ENCODE peak calls at places on chromosomes 4 and X, in six cellular contexts. P is A549, K is endothelial cell of umbilical vein, T is K562, G is GM12878, Q is HepG2. W is an unnamed sample.

GRCh38 chr4:23999714-24000113 is 109.9 kb upstream of the PPARGC1A start:
- DNase-seq in Q (no peak), T (no peak), P (no peak), G (no peak), K (no peak), W (no peak)

GRCh38 chr4:472881-473574 is 25.9 kb downstream of the ZNF721 start:
- DNase-seq in K (peak; percentile 47), Q (no peak), P (peak; percentile 4), T (peak; percentile 14), G (no peak), W (peak; percentile 61)

GRCh38 chr4:62209757-62210156 is 1009.6 kb downstream of the ADGRL3 start:
- DNase-seq in K (no peak), P (no peak), Q (no peak), G (no peak), T (no peak), W (no peak)

GRCh38 chr4:123446791-123447474 is 50.3 kb downstream of the SPRY1 start:
- DNase-seq in K (no peak), G (no peak), T (no peak), Q (peak; percentile 71), P (no peak), W (no peak)

GRCh38 chrX:40300286-40300890 is 202.6 kb upstream of the BCOR start:
- DNase-seq in T (no peak), Q (peak; percentile 3), K (no peak), P (no peak), G (no peak), W (no peak)

GRCh38 chr4:185640809-185641675 is 105.7 kb upstream of the PDLIM3 start:
- DNase-seq in Q (peak; percentile 76), G (peak; percentile 12), T (peak; percentile 16), P (peak; percentile 15), K (peak; percentile 69), W (peak; percentile 57)

GRCh38 chrX:14243823-14244222 is 214.1 kb upstream of the GEMIN8 start:
- DNase-seq in T (no peak), Q (no peak), G (no peak), K (no peak), P (no peak), W (no peak)

GRCh38 chr4:162408309-162408708 is 244.5 kb upstream of the FSTL5 start:
- DNase-seq in K (no peak), Q (no peak), G (no peak), P (no peak), T (no peak), W (no peak)

GRCh38 chrX:3713225-3713936 is at the start of gene PRKX:
- DNase-seq in T (peak; percentile 86), P (peak; percentile 43), K (peak; percentile 43), G (peak; percentile 13), Q (no peak), W (peak; percentile 78)

GRCh38 chrX:111353810-111354209 is 58.2 kb downstream of the DCX start:
- DNase-seq in G (no peak), P (no peak), K (no peak), Q (no peak), T (no peak), W (no peak)

GRCh38 chr4:119211856-119212250 is 660 bp upstream of the USP53 start:
- DNase-seq in K (no peak), G (no peak), Q (peak; percentile 47), P (no peak), T (no peak), W (no peak)

GRCh38 chr4:111475001-111475400 is 670.3 kb upstream of the FAM241A start:
- DNase-seq in Q (peak; percentile 17), T (no peak), P (no peak), G (no peak), K (no peak), W (peak; percentile 6)

GRCh38 chr4:88219099-88219498 is 60.7 kb upstream of the ABCG2 start:
- DNase-seq in K (peak; percentile 54), T (peak; percentile 30), G (no peak), P (peak; percentile 22), Q (peak; percentile 30), W (peak; percentile 65)

GRCh38 chr4:153471691-153472080 is 5.5 kb downstream of the TMEM131L start:
- DNase-seq in G (no peak), T (no peak), K (no peak), P (no peak), Q (no peak), W (no peak)

GRCh38 chr4:72857787-72858186 is 211.7 kb downstream of the COX18 start:
- DNase-seq in K (no peak), G (no peak), Q (no peak), T (no peak), P (no peak), W (no peak)

GRCh38 chrX:40153335-40154221 is 55.8 kb upstream of the BCOR start:
- DNase-seq in Q (no peak), K (no peak), G (no peak), P (peak; percentile 35), T (peak; percentile 67), W (peak; percentile 92)

GRCh38 chr4:87574996-87575395 is 33.3 kb upstream of the DSPP start:
- DNase-seq in K (no peak), Q (no peak), T (no peak), P (no peak), G (no peak), W (no peak)

GRCh38 chrX:154465601-154466000 is 7.5 kb downstream of the PLXNA3 start:
- DNase-seq in T (no peak), Q (no peak), K (no peak), G (no peak), P (no peak), W (no peak)

GRCh38 chrX:20715176-20715575 is 448.5 kb upstream of the RPS6KA3 start:
- DNase-seq in P (no peak), T (no peak), G (no peak), Q (no peak), K (no peak), W (no peak)

GRCh38 chr4:162909952-162910351 is 256.7 kb downstream of the NAF1 start:
- DNase-seq in Q (no peak), T (no peak), K (no peak), P (no peak), G (no peak), W (peak; percentile 28)

GRCh38 chr4:24328711-24329110 is 255.6 kb downstream of the DHX15 start:
- DNase-seq in P (no peak), G (no peak), T (no peak), Q (no peak), K (no peak), W (no peak)

GRCh38 chr4:101660607-101661006 is 129.9 kb upstream of the BANK1 start:
- DNase-seq in T (no peak), G (no peak), K (no peak), Q (no peak), P (no peak), W (no peak)

GRCh38 chrX:74422576-74423288 is 1.4 kb downstream of the SLC16A2 start:
- DNase-seq in G (no peak), Q (peak; percentile 4), P (no peak), K (peak; percentile 7), T (no peak), W (peak; percentile 66)

GRCh38 chr4:65954416-65954815 is 284.1 kb upstream of the EPHA5 start:
- DNase-seq in K (no peak), G (no peak), T (no peak), Q (no peak), P (no peak), W (no peak)

GRCh38 chr4:169115897-169116254 is 105.8 kb upstream of the CBR4 start:
- DNase-seq in G (no peak), T (no peak), P (no peak), K (peak; percentile 95), Q (no peak), W (no peak)
- TF ChIP-seq MAX in G (no peak), T (no peak), P (no peak), K (no peak), Q (no peak), W (no peak)

GRCh38 chr4:44848466-44848865 is 122.1 kb upstream of the GNPDA2 start:
- DNase-seq in T (no peak), K (no peak), P (no peak), Q (no peak), G (no peak), W (no peak)

GRCh38 chr4:44845993-44846392 is 119.6 kb upstream of the GNPDA2 start:
- DNase-seq in P (no peak), Q (no peak), G (no peak), T (no peak), K (no peak), W (no peak)

DNA sequence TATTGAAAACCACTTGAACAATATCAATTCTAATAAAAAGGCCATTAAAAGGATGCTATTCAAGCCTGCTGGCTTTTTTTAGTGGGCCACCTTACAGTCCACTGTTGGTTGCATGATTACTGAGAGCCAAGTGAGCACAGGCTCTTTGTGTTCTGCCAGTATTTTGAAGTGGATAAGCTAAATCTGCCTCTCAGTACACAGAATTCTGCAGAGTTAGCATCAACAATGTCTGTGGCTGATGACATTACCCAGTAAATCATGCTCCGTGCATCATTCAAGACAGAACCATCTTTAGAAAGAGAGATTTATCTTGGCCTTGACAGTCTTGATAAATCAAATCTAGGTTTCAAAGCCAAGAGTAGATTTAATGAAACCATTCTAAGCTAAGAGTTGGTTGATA is 119.0 kb upstream of the GNPDA2 start:
- DNase-seq in K (no peak), G (no peak), T (no peak), P (no peak), Q (no peak), W (no peak)
- TF ChIP-seq MYC in K (no peak), G (no peak), T (no peak), P (no peak), Q (no peak), W (no peak)

DNA sequence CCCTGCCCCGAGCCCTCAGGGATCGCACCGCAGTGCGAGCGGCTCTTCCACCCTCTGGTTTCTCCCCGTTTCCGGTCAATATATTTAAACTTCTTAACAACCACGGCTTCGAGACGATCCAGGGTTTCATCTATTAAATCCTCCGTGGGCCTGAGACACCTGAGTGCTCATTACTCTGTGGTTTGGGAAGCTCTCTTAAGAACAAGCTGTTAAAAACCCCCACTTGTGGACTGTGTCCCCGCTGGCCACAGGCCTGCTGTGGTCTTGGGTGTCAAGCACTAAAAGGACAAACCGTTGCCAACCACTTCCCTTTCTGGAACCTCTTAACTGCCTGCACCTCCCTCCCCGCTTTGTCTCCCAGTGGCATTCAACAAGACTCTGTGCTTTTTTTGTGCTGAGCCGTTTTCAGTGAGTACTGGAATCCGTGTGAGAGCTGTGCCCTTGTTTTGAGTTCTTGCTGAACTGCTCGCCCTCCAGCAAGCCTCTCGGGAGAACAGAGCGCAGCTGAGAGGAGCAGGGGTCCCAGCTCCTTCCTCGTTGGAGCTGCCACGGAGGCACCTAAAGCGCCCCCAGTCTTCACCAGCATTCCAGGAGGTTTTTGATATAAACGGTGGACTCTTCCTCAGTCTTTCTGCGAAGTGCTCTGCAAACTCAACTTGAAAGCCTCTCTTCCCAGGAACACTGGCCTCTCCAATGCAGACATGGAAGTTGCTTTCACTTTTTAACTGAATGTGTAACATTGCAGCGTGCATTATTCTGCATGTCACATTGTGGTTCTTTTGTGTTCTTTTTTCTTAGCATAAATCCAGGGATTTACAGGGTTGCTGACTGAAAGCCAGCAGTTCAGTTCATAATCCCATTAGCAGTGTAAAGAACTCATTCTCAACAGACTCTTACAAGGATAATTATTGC is 706 bp upstream of the IGFBP7 start:
- DNase-seq in P (no peak), G (no peak), K (peak; percentile 82), T (no peak), Q (no peak), W (peak; percentile 99)
- TF ChIP-seq POLR2A in P (no peak), G (no peak), K (no peak), T (no peak), Q (no peak), W (peak; percentile 44)

DNA sequence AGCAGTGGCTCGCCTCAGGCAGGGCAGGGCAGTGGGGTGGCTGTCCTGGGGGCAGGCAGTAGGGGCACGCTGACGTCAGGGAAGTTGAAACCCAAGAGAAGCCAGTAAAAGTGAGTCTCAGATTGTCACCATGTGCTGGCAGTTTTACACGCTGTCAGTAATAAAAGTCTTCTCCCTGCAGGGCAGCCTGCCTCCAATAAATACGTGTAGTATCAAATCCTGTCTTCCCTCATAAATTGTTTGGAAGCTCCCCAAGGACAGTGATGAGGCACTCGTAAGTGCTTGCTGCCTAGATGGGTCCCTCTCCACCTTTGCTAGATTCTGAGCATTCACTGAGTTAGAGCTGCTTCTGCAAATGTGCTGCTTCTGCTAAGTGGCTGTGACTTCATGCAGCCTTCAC is 60.8 kb upstream of the MSANTD1 start:
- DNase-seq in Q (no peak), P (no peak), G (no peak), K (no peak), T (no peak), W (no peak)
- TF ChIP-seq MAX in Q (no peak), P (no peak), G (no peak), K (no peak), T (no peak), W (no peak)